ENCODE peak calls at places on chromosomes 16 and 17, in four cellular contexts. Q is MM.1S; L is stimulated activated CD8-positive, alpha-beta memory T cell treated with anti-CD3 and anti-CD28 coated beads, Interleukin-4, amount 100 ng/mL, for 4 hours; W is left ventricle myocardium inferior. M is an unnamed sample.

GRCh38 chr16:27706803-27707685 is 157.1 kb downstream of the KATNIP start:
- DNase-seq in Q (no peak), L (no peak), W (no peak), M (no peak)

GRCh38 chr16:58536278-58536677 is 21.0 kb downstream of the SETD6 start:
- DNase-seq in L (no peak), Q (no peak), W (no peak), M (no peak)

GRCh38 chr16:57627184-57627871 is 1.1 kb upstream of the ADGRG1 start:
- DNase-seq in W (no peak), L (no peak), Q (no peak), M (no peak)

GRCh38 chr17:61536417-61536955 is 54.5 kb downstream of the NACA2 start:
- DNase-seq in L (no peak), W (no peak), Q (no peak), M (no peak)

GRCh38 chr16:80743772-80744171 is 60.6 kb downstream of the CDYL2 start:
- DNase-seq in L (no peak), W (no peak), Q (no peak), M (no peak)

GRCh38 chr17:37064166-37064565 is 115.4 kb downstream of the AATF start:
- DNase-seq in L (no peak), Q (no peak), W (no peak), M (no peak)

GRCh38 chr17:27294689-27295630 is 1.0 kb downstream of the WSB1 start:
- DNase-seq in L (no peak), W (no peak), Q (peak), M (peak)

GRCh38 chr17:75430159-75430748 is 24.8 kb upstream of the GRB2 start:
- DNase-seq in W (no peak), L (no peak), Q (no peak), M (no peak)

GRCh38 chr16:79402356-79402755 is 198.2 kb downstream of the MAF start:
- DNase-seq in W (no peak), Q (no peak), L (no peak), M (no peak)